ENCODE peak calls at places on chromosomes 1 and 21, in seven cellular contexts. X, K, D, C, M, A and Y are unnamed samples.

GRCh38 chr1:193069748-193070394 is 10.5 kb downstream of the RO60 start:
- DNase-seq in A (no peak), K (no peak), D (no peak), C (no peak), M (no peak), X (no peak), Y (no peak)

GRCh38 chr1:80534606-80535360 is 1266.0 kb upstream of the ADGRL2 start:
- DNase-seq in X (no peak), C (no peak), K (no peak), D (no peak), M (no peak), A (no peak), Y (no peak)

GRCh38 chr1:220217383-220217988 is 54.8 kb downstream of the RAB3GAP2 start:
- DNase-seq in D (no peak), A (no peak), X (no peak), M (no peak), C (no peak), K (no peak), Y (no peak)

GRCh38 chr1:33634806-33635205 is 162.4 kb downstream of the ZSCAN20 start:
- DNase-seq in C (no peak), D (peak; percentile 19), M (no peak), A (no peak), K (no peak), X (no peak), Y (no peak)

GRCh38 chr1:68329096-68329835 is 96.9 kb upstream of the WLS start:
- DNase-seq in D (no peak), K (no peak), A (no peak), C (no peak), M (no peak), X (no peak), Y (no peak)

GRCh38 chr1:28122183-28122582 is 33.8 kb upstream of the EYA3 start:
- DNase-seq in K (no peak), X (no peak), M (no peak), A (no peak), C (no peak), D (no peak), Y (peak; percentile 38)

GRCh38 chr1:22949807-22950462 is 22.7 kb downstream of the LACTBL1 start:
- DNase-seq in K (no peak), D (no peak), A (no peak), C (no peak), M (no peak), X (no peak), Y (no peak)

GRCh38 chr1:179141592-179142244 is 59.8 kb downstream of the TOR3A start:
- DNase-seq in K (no peak), C (peak; percentile 55), D (no peak), A (no peak), X (no peak), M (no peak), Y (no peak)

GRCh38 chr1:205576011-205576410 is 55.8 kb downstream of the ELK4 start:
- DNase-seq in X (no peak), C (no peak), A (no peak), K (no peak), M (peak; percentile 46), D (no peak), Y (no peak)

GRCh38 chr1:205950826-205951549 is 7.7 kb upstream of the SLC26A9 start:
- DNase-seq in M (no peak), C (no peak), X (no peak), D (no peak), A (no peak), K (no peak), Y (no peak)

GRCh38 chr1:165424454-165425283 is 20.3 kb downstream of the RXRG start:
- DNase-seq in A (no peak), M (no peak), K (peak; percentile 25), X (no peak), C (no peak), D (peak; percentile 44), Y (no peak)

GRCh38 chr1:219542828-219543518 is 69.9 kb downstream of the ZC3H11B start:
- DNase-seq in D (no peak), K (no peak), X (no peak), M (no peak), A (no peak), C (no peak), Y (peak; percentile 76)

GRCh38 chr1:154720328-154721301 is 112.6 kb upstream of the ADAR start:
- DNase-seq in M (no peak), C (no peak), X (no peak), A (no peak), D (no peak), K (no peak), Y (no peak)

GRCh38 chr1:236524142-236524891 is 535 bp downstream of the LGALS8 start:
- DNase-seq in K (peak; percentile 24), C (no peak), X (no peak), M (no peak), D (peak; percentile 32), A (peak; percentile 26), Y (peak; percentile 35)

GRCh38 chr1:94927405-94928175 is 680 bp upstream of the CNN3 start:
- DNase-seq in M (no peak), D (no peak), X (no peak), C (no peak), K (no peak), A (peak; percentile 37), Y (peak; percentile 39)

GRCh38 chr1:43883321-43883720 is 50.3 kb upstream of the ARTN start:
- DNase-seq in A (no peak), M (no peak), K (no peak), D (no peak), X (no peak), C (no peak), Y (no peak)

GRCh38 chr1:145871994-145872411 is 13.1 kb upstream of the PIAS3 start:
- DNase-seq in X (no peak), M (peak; percentile 74), A (no peak), K (peak; percentile 50), C (no peak), D (peak; percentile 17), Y (no peak)

GRCh38 chr1:43622471-43622870 is 27.5 kb upstream of the KDM4A start:
- DNase-seq in K (no peak), D (no peak), X (peak; percentile 50), C (no peak), M (no peak), A (no peak), Y (no peak)

GRCh38 chr1:46670134-46670533 is 1.5 kb upstream of the TEX38 start:
- DNase-seq in A (no peak), D (no peak), K (no peak), X (no peak), M (no peak), C (no peak), Y (no peak)

GRCh38 chr21:44295646-44296045 is 4.2 kb upstream of the PFKL start:
- DNase-seq in X (no peak), C (no peak), D (no peak), M (no peak), K (no peak), A (no peak), Y (no peak)

GRCh38 chr1:206982216-206982615 is 12.0 kb upstream of the FCAMR start:
- DNase-seq in D (peak; percentile 45), X (no peak), M (no peak), A (peak; percentile 54), K (no peak), C (no peak), Y (no peak)

DNA sequence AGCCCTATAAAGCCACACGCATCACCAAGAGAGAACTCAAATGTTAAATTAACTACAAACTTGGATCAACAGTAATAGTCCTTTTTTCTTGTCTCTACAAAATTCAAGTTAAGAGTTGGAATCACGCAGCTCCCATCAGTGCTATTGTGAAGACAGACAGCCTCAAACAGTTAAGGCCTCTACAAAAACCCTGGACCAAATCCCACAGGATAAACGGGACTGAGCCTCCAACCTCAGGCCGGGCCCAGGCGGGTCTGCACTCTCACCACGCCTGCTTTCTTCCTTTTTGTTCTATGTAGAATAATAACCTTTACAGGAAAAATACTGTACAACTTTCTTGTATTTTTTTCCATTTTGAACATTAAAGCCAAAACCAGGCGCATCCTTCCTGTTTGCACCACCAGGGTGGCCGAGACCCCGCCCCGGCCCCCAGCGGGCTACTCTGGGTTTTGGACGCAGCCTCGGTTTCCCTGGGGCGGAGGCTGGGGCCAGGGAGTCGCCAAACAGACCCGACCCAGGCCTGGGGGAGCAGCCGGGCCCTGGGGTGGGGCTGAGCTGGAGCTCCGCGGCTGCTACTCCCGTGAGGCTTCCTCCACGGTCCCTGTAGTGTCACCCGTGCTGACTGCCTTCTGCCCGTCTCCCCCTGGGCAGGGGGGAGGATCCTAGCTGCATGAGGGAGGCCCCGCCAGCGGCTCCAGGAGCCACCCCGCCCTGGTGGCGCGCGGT is 158.4 kb downstream of the CASZ1 start:
- DNase-seq in X (no peak), C (no peak), M (no peak), A (no peak), D (no peak), K (no peak), Y (no peak)
- H3K4me3 ChIP-seq in X (no peak overlapping the region), C (no peak overlapping the region), M (peak overlapping the region; percentile 16), A (peak overlapping the region; percentile 27), D (peak overlapping the region; percentile 38), K (peak overlapping the region; percentile 17), Y (no peak overlapping the region)

DNA sequence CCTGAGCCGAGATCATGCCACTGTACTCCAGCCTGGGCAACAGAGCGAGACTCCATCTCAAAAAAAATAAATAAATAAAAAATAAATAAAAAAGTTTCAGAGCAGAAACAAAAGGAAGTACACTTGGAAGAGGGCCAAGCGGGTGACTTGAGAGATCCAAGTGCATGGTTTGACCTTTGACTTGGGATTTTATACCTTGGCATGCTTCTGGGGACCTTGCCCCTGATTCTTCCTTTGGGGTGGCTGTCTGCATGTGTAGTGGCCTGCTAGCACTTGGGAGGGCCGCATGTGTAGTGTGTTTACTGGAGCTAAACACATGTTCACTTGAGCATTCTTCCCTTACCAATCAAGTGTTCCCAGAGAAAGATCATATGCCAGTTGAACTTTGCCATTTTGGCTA is 114.0 kb downstream of the DTL start:
- DNase-seq in D (no peak), C (no peak), A (no peak), M (no peak), K (no peak), X (no peak), Y (no peak)
- TF ChIP-seq CTCF in D (no peak), C (no peak), A (no peak), M (no peak), K (no peak), X (no peak), Y (no peak)

DNA sequence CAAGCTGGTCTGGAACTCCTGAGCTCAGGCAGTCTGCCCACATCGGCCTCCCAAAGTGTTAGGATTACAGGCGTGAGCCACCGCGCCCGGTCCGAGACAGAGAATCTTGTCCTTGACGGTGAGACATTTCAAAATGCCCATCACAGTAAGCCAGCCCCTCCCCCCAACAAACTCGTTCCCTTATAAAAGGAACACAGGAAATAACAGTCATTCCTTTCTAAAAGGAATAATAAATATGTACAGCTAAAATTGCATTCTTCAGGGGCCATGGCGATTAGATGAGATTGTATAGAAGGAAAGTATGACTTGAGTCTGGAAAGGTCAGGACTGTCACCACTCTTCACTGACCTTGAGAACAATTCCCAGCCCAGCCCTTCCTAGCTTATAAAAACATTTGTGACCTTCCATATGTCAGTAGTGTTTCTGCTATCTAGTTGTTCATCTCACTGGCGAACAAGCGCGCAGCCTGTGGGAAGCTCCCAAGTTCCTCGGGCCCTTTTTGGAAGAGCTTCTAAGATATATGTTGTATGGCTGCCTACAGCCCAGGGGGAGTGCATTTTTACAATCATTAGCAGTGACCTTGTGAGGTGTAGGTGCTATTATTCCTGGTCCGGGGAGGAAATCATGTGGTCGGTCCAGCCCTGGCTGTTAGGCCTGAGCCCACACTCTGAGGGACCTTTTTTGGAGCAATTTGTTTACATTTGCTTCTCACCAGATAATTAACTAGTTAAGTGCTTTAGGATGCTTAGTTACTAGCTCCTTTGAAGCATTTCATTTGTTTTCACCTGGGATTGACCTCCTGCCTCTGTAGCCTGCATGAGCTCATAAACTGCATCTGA is 8.7 kb downstream of the SZRD1 start:
- DNase-seq in D (no peak), C (peak; percentile 54), K (no peak), A (no peak), M (no peak), X (no peak), Y (no peak)
- H3K4me3 ChIP-seq in D (peak overlapping the region; percentile 0), C (peak overlapping the region; percentile 15), K (no peak overlapping the region), A (no peak overlapping the region), M (no peak overlapping the region), X (no peak overlapping the region), Y (no peak overlapping the region)

GRCh38 chr21:15022608-15023261 is 42.1 kb downstream of the NRIP1 start:
- DNase-seq in K (no peak), C (no peak), A (no peak), D (no peak), M (no peak), X (no peak), Y (no peak)
- TF ChIP-seq CTCF in K (no peak), C (peak; percentile 17), A (no peak), D (no peak), M (no peak), X (no peak), Y (no peak)